ENCODE peak calls at places on chromosomes 4 and X, in four cellular contexts. One of them, this sample, is unnamed.

GRCh38 chr4:86934147-86934771 is 552 bp upstream of the AFF1 start:
- DNase-seq in HCT116: no peak
- DNase-seq in HepG2: no peak
- DNase-seq in H1: no peak
- DNase-seq in this sample: no peak

GRCh38 chrX:51802917-51803688 is 59.9 kb downstream of the GSPT2 start:
- DNase-seq in HCT116: peak
- DNase-seq in HepG2: peak
- DNase-seq in H1: peak
- DNase-seq in this sample: peak

GRCh38 chr4:76279462-76279861 is 27.1 kb upstream of the STBD1 start:
- DNase-seq in HCT116: no peak
- DNase-seq in HepG2: no peak
- DNase-seq in H1: no peak
- DNase-seq in this sample: no peak

GRCh38 chr4:124288706-124289486 is 423.6 kb downstream of the ANKRD50 start:
- DNase-seq in HCT116: no peak
- DNase-seq in HepG2: no peak
- DNase-seq in H1: no peak
- DNase-seq in this sample: no peak

GRCh38 chr4:175833574-175834350 is 21.7 kb upstream of the GPM6A start:
- DNase-seq in HCT116: no peak
- DNase-seq in HepG2: no peak
- DNase-seq in H1: no peak
- DNase-seq in this sample: no peak

GRCh38 chr4:56261027-56261426 is 126.3 kb downstream of the AASDH start:
- DNase-seq in HCT116: no peak
- DNase-seq in HepG2: no peak
- DNase-seq in H1: no peak
- DNase-seq in this sample: peak

GRCh38 chr4:17787315-17787714 is 5.9 kb upstream of the FAM184B start:
- DNase-seq in HCT116: no peak
- DNase-seq in HepG2: no peak
- DNase-seq in H1: no peak
- DNase-seq in this sample: no peak

GRCh38 chr4:182724414-182724813 is 192.8 kb downstream of the DCTD start:
- DNase-seq in HCT116: no peak
- DNase-seq in HepG2: no peak
- DNase-seq in H1: no peak
- DNase-seq in this sample: no peak

GRCh38 chr4:25098964-25099843 is 61.0 kb downstream of the SEPSECS start:
- DNase-seq in HCT116: no peak
- DNase-seq in HepG2: no peak
- DNase-seq in H1: no peak
- DNase-seq in this sample: no peak

GRCh38 chr4:22486276-22486675 is 29.6 kb downstream of the ADGRA3 start:
- DNase-seq in HCT116: no peak
- DNase-seq in HepG2: no peak
- DNase-seq in H1: no peak
- DNase-seq in this sample: no peak

GRCh38 chr4:110950721-110951120 is 327.8 kb upstream of the PITX2 start:
- DNase-seq in HCT116: no peak
- DNase-seq in HepG2: no peak
- DNase-seq in H1: no peak
- DNase-seq in this sample: no peak

GRCh38 chrX:70878925-70879324 is 29.6 kb downstream of the TEX11 start:
- DNase-seq in HCT116: no peak
- DNase-seq in HepG2: no peak
- DNase-seq in H1: no peak
- DNase-seq in this sample: peak

GRCh38 chrX:132219343-132219768 is at the start of gene RAP2C:
- DNase-seq in HCT116: peak
- DNase-seq in HepG2: peak
- DNase-seq in H1: peak
- DNase-seq in this sample: no peak

GRCh38 chr4:179398414-179398813 is 1956.2 kb upstream of the AGA start:
- DNase-seq in HCT116: no peak
- DNase-seq in HepG2: no peak
- DNase-seq in H1: no peak
- DNase-seq in this sample: no peak

GRCh38 chrX:40290519-40290918 is 192.8 kb upstream of the BCOR start:
- DNase-seq in HCT116: no peak
- DNase-seq in HepG2: no peak
- DNase-seq in H1: no peak
- DNase-seq in this sample: no peak

GRCh38 chr4:186105721-186106335 is 1.3 kb downstream of the FAM149A start:
- DNase-seq in HCT116: no peak
- DNase-seq in HepG2: no peak
- DNase-seq in H1: no peak
- DNase-seq in this sample: no peak

GRCh38 chr4:31037714-31038113 is 317.5 kb downstream of the PCDH7 start:
- DNase-seq in HCT116: no peak
- DNase-seq in HepG2: no peak
- DNase-seq in H1: no peak
- DNase-seq in this sample: no peak

GRCh38 chrX:25151749-25152148 is 136.0 kb upstream of the ARX start:
- DNase-seq in HCT116: no peak
- DNase-seq in HepG2: no peak
- DNase-seq in H1: no peak
- DNase-seq in this sample: no peak

GRCh38 chr4:88818650-88819470 is 121.2 kb upstream of the NAP1L5 start:
- DNase-seq in HCT116: peak
- DNase-seq in HepG2: peak
- DNase-seq in H1: peak
- DNase-seq in this sample: peak

GRCh38 chr4:75845992-75846391 is 56.3 kb downstream of the PPEF2 start:
- DNase-seq in HCT116: no peak
- DNase-seq in HepG2: no peak
- DNase-seq in H1: no peak
- DNase-seq in this sample: no peak

GRCh38 chrX:24242649-24243556 is 71.0 kb downstream of the SUPT20HL2 start:
- DNase-seq in HCT116: no peak
- DNase-seq in HepG2: peak
- DNase-seq in H1: no peak
- DNase-seq in this sample: peak

GRCh38 chr4:54082168-54082567 is 17.8 kb upstream of the CHIC2 start:
- DNase-seq in HCT116: peak
- DNase-seq in HepG2: peak
- DNase-seq in H1: no peak
- DNase-seq in this sample: no peak

GRCh38 chrX:10203617-10204016 is 46.8 kb downstream of the CLCN4 start:
- DNase-seq in HCT116: no peak
- DNase-seq in HepG2: no peak
- DNase-seq in H1: no peak
- DNase-seq in this sample: no peak

GRCh38 chrX:120450163-120450562 is 18.9 kb downstream of the LAMP2 start:
- DNase-seq in HCT116: no peak
- DNase-seq in HepG2: no peak
- DNase-seq in H1: no peak
- DNase-seq in this sample: no peak

GRCh38 chrX:37638047-37638446 is 47.5 kb upstream of the XK start:
- DNase-seq in HCT116: no peak
- DNase-seq in HepG2: no peak
- DNase-seq in H1: no peak
- DNase-seq in this sample: no peak

GRCh38 chr4:186644737-186645261 is 78.9 kb downstream of the FAT1 start:
- DNase-seq in HCT116: no peak
- DNase-seq in HepG2: peak
- DNase-seq in H1: no peak
- DNase-seq in this sample: no peak

GRCh38 chr4:165874799-165875371 is 1.8 kb downstream of the TLL1 start:
- DNase-seq in HCT116: no peak
- DNase-seq in HepG2: no peak
- DNase-seq in H1: peak
- DNase-seq in this sample: no peak

GRCh38 chrX:149871940-149872339 is 9.0 kb upstream of the MAGEA8 start:
- DNase-seq in HCT116: peak
- DNase-seq in HepG2: peak
- DNase-seq in H1: peak
- DNase-seq in this sample: peak

GRCh38 chr4:22573198-22573597 is 57.3 kb upstream of the ADGRA3 start:
- DNase-seq in HCT116: no peak
- DNase-seq in HepG2: no peak
- DNase-seq in H1: no peak
- DNase-seq in this sample: no peak

GRCh38 chrX:55489315-55490009 is at the start of gene USP51:
- DNase-seq in HCT116: no peak
- DNase-seq in HepG2: no peak
- DNase-seq in H1: peak
- DNase-seq in this sample: peak

GRCh38 chr4:123619326-123619725 is 222.7 kb downstream of the SPRY1 start:
- DNase-seq in HCT116: no peak
- DNase-seq in HepG2: no peak
- DNase-seq in H1: no peak
- DNase-seq in this sample: no peak

GRCh38 chr4:26321326-26322276 is 787 bp downstream of the RBPJ start:
- DNase-seq in HCT116: no peak
- DNase-seq in HepG2: peak
- DNase-seq in H1: peak
- DNase-seq in this sample: no peak
- TF ChIP-seq CEBPB in HCT116: no peak
- TF ChIP-seq CEBPB in HepG2: no peak
- TF ChIP-seq CEBPB in H1: no peak
- TF ChIP-seq CEBPB in this sample: no peak

GRCh38 chrX:103610282-103610681 is 2.5 kb downstream of the TCEAL3 start:
- DNase-seq in HCT116: no peak
- DNase-seq in HepG2: no peak
- DNase-seq in H1: no peak
- DNase-seq in this sample: no peak

GRCh38 chrX:103613362-103613761 is 5.6 kb downstream of the TCEAL3 start:
- DNase-seq in HCT116: no peak
- DNase-seq in HepG2: no peak
- DNase-seq in H1: no peak
- DNase-seq in this sample: no peak

GRCh38 chrX:103607385-103608304 is at the start of gene TCEAL3:
- DNase-seq in HCT116: no peak
- DNase-seq in HepG2: no peak
- DNase-seq in H1: peak
- DNase-seq in this sample: no peak

DNA sequence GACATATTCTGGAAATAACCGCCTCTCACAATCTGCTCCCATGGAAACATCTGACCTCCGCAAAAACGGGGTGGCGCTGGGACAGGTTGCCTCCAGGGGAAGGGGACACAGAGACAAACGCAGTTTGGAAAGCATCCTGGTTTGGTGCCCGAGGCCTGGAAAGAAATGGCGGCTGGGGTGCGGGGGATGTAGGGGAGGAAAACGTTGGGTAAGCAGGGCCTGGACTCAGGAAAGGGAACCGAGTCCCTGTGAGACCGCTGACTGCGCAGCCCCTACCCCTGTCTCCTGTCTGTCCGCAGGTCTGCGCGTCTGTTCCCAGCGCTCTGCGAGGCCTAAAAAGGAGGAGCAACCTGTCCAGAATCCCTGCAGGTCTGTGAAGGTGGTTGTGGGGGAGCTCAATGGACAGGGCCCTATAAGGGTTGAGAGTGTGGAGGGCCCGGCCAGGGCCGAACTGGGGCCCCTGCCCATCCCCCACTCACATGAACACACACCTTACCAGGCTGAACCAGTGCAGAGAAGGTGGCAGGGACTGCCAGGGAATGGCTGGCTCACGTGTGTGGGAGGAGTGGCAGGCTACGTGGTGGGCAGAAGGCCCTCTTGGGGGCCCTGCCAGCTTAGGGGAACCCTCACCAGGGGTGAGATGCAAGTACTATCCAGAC is 671 bp downstream of the TCEAL3 start:
- DNase-seq in HCT116: no peak
- DNase-seq in HepG2: no peak
- DNase-seq in H1: peak
- DNase-seq in this sample: no peak
- TF ChIP-seq JUND in HCT116: no peak
- TF ChIP-seq JUND in HepG2: no peak
- TF ChIP-seq JUND in H1: no peak
- TF ChIP-seq JUND in this sample: no peak

GRCh38 chrX:19752043-19752442 is 135.4 kb downstream of the SH3KBP1 start:
- DNase-seq in HCT116: no peak
- DNase-seq in HepG2: no peak
- DNase-seq in H1: no peak
- DNase-seq in this sample: no peak

GRCh38 chrX:19753368-19753767 is 134.0 kb downstream of the SH3KBP1 start:
- DNase-seq in HCT116: no peak
- DNase-seq in HepG2: no peak
- DNase-seq in H1: no peak
- DNase-seq in this sample: no peak

GRCh38 chrX:19748898-19749680 is 138.3 kb downstream of the SH3KBP1 start:
- DNase-seq in HCT116: no peak
- DNase-seq in HepG2: no peak
- DNase-seq in H1: no peak
- DNase-seq in this sample: no peak

GRCh38 chrX:19750028-19750786 is 137.2 kb downstream of the SH3KBP1 start:
- DNase-seq in HCT116: no peak
- DNase-seq in HepG2: no peak
- DNase-seq in H1: no peak
- DNase-seq in this sample: peak

DNA sequence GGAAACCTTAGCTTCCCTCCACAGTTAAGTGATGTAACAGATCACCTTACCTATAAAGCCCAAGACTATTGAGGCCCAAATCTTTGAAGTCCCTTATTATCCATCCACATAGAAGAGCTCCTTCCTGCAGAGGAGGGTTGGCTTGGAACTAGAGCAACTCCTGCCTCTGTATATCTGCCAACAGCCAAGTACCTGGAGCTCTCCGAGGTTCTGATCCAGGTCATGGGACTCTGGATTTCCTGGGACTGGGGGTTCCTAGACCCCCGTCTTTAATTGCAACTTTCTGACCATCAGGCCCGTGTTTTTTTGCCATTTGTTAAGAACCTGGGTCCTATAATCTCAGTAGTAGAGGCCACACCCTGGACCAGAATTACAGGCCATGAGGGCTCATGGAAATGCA is 136.3 kb downstream of the SH3KBP1 start:
- DNase-seq in HCT116: no peak
- DNase-seq in HepG2: no peak
- DNase-seq in H1: no peak
- DNase-seq in this sample: no peak
- TF ChIP-seq CEBPB in HCT116: no peak
- TF ChIP-seq CEBPB in HepG2: no peak
- TF ChIP-seq CEBPB in H1: no peak
- TF ChIP-seq CEBPB in this sample: no peak

GRCh38 chr4:1475277-1476139 is 69.3 kb upstream of the NKX1-1 start:
- DNase-seq in HCT116: no peak
- DNase-seq in HepG2: no peak
- DNase-seq in H1: no peak
- DNase-seq in this sample: no peak

GRCh38 chr4:1473718-1474117 is 67.5 kb upstream of the NKX1-1 start:
- DNase-seq in HCT116: no peak
- DNase-seq in HepG2: no peak
- DNase-seq in H1: no peak
- DNase-seq in this sample: no peak

GRCh38 chr4:1476140-1476513 is 69.9 kb upstream of the NKX1-1 start:
- DNase-seq in HCT116: no peak
- DNase-seq in HepG2: no peak
- DNase-seq in H1: no peak
- DNase-seq in this sample: no peak

GRCh38 chr4:1472911-1473518 is 66.8 kb upstream of the NKX1-1 start:
- DNase-seq in HCT116: no peak
- DNase-seq in HepG2: no peak
- DNase-seq in H1: no peak
- DNase-seq in this sample: no peak

GRCh38 chr4:1474126-1475090 is 68.2 kb upstream of the NKX1-1 start:
- DNase-seq in HCT116: no peak
- DNase-seq in HepG2: no peak
- DNase-seq in H1: no peak
- DNase-seq in this sample: no peak
- TF ChIP-seq JUND in HCT116: no peak
- TF ChIP-seq JUND in HepG2: no peak
- TF ChIP-seq JUND in H1: no peak
- TF ChIP-seq JUND in this sample: no peak

This sample was measured in GM12878.